ENCODE peak calls at places on chromosomes 4 and X, in five cellular contexts. K is cardiac muscle cell, M is tibial nerve, Y is sigmoid colon, S is hepatocyte. Q is an unnamed sample.

GRCh38 chr4:145176641-145177432 is 3.6 kb downstream of the OTUD4 start:
- DNase-seq in K (no peak), M (no peak), Y (no peak), S (no peak), Q (no peak)

GRCh38 chr4:6372649-6373525 is 99.5 kb downstream of the PPP2R2C start:
- DNase-seq in K (peak; percentile 45), M (no peak), Y (no peak), S (peak; percentile 35), Q (no peak)

GRCh38 chrX:69189972-69190371 is 24.7 kb upstream of the PJA1 start:
- DNase-seq in K (no peak), M (no peak), Y (no peak), S (peak; percentile 46), Q (no peak)

GRCh38 chrX:151984328-151984727 is 9.9 kb upstream of the GABRE start:
- DNase-seq in K (no peak), M (no peak), Y (no peak), S (no peak), Q (no peak)

GRCh38 chrX:119201570-119201969 is 34.5 kb upstream of the PGRMC1 start:
- DNase-seq in K (no peak), M (no peak), Y (no peak), S (no peak), Q (no peak)

GRCh38 chrX:22748093-22748999 is 251.4 kb upstream of the DDX53 start:
- DNase-seq in K (peak; percentile 95), M (no peak), Y (no peak), S (peak; percentile 72), Q (no peak)

GRCh38 chr4:159444668-159445067 is 341.8 kb downstream of the RAPGEF2 start:
- DNase-seq in K (no peak), M (no peak), Y (no peak), S (no peak), Q (no peak)

GRCh38 chrX:10240918-10241317 is 84.1 kb downstream of the CLCN4 start:
- DNase-seq in K (no peak), M (no peak), Y (peak; percentile 80), S (no peak), Q (no peak)

GRCh38 chr4:55409468-55410171 is 13.9 kb downstream of the TMEM165 start:
- DNase-seq in K (peak; percentile 21), M (no peak), Y (no peak), S (no peak), Q (no peak)

DNA sequence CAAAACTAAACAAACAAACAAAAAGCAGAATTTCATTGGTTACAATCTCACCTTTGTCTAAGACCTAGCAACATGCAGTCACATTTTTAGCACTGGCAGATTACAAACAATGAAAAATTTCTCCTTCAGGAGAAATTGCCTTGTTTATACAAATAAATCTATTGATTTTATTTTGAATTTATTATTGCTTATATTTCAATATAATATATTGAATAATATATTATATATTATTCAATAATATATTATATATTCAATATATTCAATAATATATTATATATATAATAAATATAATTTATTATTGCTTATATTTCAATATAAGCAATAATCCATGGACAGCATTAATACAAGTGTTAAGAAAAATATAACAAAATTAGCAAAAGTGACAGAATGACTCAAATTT is 131.7 kb downstream of the ADGRA3 start:
- DNase-seq in K (no peak), M (no peak), Y (no peak), S (no peak), Q (no peak)
- H3K4me1 ChIP-seq in K (no peaks in the 10 kb centered on the region), M (no peaks in the 10 kb centered on the region), Y (no peaks in the 10 kb centered on the region), S (no peaks in the 10 kb centered on the region), Q (no peaks in the 10 kb centered on the region)

GRCh38 chr4:185343726-185344581 is 51.8 kb downstream of the LRP2BP start:
- DNase-seq in K (no peak), M (peak; percentile 18), Y (peak; percentile 93), S (peak; percentile 10), Q (no peak)
- H3K4me3 ChIP-seq in K (no peak overlapping the region), M (no peak overlapping the region), Y (no peak overlapping the region), S (no peak overlapping the region), Q (no peak overlapping the region)

DNA sequence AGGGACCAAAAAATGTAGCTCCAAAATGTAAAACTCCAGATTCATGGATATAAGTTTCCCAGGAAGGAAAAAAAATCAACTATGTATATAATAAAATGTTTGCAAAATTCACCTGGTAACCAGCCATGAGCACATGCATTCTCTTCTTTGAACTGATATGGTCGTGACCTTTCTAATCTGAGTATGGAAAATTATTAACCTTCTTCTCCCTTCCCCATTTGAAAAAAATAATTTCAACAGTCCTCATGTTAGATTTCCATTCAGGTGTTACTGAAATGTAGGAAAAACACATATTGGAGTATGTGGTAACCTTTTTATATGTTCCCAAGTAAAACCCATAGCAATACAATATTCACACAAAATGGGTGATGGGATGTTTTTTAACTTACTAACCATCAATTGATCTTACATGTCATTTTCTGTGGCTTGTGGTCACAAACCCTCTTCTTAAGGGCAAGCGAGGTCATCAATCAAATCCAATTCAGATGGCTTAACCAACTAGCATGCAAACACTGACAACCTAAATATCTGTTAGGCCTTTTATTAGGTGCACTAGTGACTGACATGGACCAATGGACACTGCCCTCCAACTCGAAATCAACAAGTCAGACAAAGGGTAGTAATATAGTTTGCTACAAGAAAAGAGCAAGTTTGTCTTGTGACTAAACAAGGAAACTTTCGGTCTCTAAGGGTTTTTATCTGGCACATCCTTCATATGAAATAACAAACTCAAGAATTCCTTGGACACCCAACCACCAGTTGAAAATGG is 74.4 kb downstream of the CAMK2D start:
- DNase-seq in K (no peak), M (no peak), Y (no peak), S (no peak), Q (no peak)
- H3K27ac ChIP-seq in K (no peak overlapping the region), M (peak overlapping the region; percentile 6), Y (no peak overlapping the region), S (peak overlapping the region; percentile 39), Q (no peak overlapping the region)

DNA sequence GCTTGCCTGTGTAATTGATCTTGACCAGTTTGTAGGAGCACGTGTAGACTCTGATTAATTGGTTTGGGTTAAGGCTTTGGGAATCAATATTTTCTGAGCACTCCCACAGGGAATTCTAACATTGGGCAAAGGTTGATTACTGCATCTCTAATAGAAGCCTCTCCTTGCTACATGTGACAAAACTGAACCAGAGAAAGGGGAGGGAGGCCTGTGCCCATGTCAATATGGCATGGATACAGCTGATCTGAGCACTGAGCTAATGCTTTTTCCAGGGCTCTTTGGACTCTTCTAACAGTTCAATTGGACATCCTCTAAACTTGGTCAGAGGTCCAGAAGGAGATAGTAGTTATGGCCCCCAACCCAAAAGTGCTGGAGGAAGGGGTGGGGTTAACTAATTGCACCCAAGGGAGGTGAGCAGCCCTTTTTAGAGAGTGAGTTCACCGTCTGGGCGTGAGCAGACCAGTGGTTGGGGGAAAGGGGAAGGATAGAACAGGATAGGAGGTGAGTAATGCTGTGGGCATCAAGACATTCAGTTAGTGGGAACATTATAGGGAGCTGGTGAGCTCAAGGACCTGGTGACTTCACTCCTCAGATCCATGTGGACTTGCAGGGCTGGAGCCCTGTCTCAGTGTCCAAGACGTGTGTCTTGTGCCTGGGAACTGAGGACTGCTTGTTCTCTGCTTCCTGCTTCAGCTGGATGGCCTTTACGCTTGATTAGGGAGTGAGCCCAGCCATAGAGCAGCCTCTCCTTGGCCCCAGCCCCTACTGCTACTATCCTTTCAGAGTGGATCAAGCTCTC is 22.8 kb downstream of the MSN start:
- DNase-seq in K (no peak), M (no peak), Y (peak; percentile 72), S (no peak), Q (no peak)
- H3K4me1 ChIP-seq in K (no peaks in the 10 kb centered on the region), M (no peaks in the 10 kb centered on the region), Y (peaks cover 71% of the 10 kb centered on the region), S (no peaks in the 10 kb centered on the region), Q (peaks cover 57% of the 10 kb centered on the region)

DNA sequence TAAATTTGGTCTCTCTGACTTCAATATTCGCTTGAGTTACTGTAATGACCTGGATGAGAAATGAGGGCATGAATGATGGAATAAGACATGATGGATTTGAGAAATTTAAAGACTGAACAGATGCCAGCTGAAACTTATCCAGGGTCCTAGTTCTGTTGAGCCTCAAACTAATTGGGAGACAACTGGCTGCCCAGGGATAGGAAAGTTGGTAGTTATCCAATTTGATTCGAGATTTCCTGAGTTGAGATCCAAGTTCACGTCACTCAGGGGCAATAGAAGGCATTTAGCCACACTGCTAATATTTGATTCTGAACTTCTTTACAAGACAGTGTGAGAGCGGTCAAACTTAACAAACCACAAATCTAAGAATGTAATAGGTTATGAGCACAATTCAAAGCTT is 159.0 kb upstream of the CXCL13 start:
- DNase-seq in K (no peak), M (no peak), Y (no peak), S (no peak), Q (no peak)
- H3K4me3 ChIP-seq in K (no peak overlapping the region), M (no peak overlapping the region), Y (no peak overlapping the region), S (no peak overlapping the region), Q (no peak overlapping the region)

GRCh38 chr4:184481544-184481943 is 7.2 kb upstream of the IRF2 start:
- DNase-seq in K (no peak), M (no peak), Y (no peak), S (no peak), Q (no peak)

GRCh38 chr4:184475096-184475461 is 729 bp upstream of the IRF2 start:
- DNase-seq in K (peak; percentile 23), M (no peak), Y (peak; percentile 84), S (peak; percentile 65), Q (no peak)

GRCh38 chr4:184477201-184477999 is 3.0 kb upstream of the IRF2 start:
- DNase-seq in K (no peak), M (no peak), Y (no peak), S (peak; percentile 25), Q (no peak)

GRCh38 chr4:184476660-184477059 is 2.3 kb upstream of the IRF2 start:
- DNase-seq in K (no peak), M (no peak), Y (no peak), S (no peak), Q (no peak)

DNA sequence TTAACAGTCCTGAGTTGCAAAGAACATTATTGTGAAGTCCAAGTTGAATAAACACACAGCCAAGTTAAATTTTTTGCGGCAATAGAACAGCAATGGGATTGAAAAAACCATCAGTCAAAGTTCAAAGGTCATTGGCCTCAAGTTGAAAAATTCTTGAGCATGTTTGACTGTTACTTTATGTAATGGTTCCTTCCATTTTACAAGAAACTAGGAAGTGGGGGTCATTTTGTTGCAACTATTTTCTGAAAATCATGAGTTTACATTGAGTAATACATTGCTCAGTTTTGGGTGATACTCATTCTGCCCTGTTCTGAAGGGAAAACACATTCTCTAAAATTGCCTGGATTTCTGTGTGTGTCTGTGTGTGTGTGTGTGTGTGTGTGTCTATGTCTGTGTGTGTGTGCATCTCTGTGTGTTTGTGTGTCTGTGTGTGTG is 5.2 kb upstream of the IRF2 start:
- DNase-seq in K (no peak), M (no peak), Y (no peak), S (no peak), Q (no peak)
- H3K27ac ChIP-seq in K (no peak overlapping the region), M (peak overlapping the region; percentile 72), Y (no peak overlapping the region), S (no peak overlapping the region), Q (no peak overlapping the region)

GRCh38 chrX:40003982-40004535 is 93.7 kb downstream of the BCOR start:
- DNase-seq in K (no peak), M (no peak), Y (no peak), S (no peak), Q (no peak)
- H3K4me1 ChIP-seq in K (peaks cover 10% of the 10 kb centered on the region), M (no peaks in the 10 kb centered on the region), Y (peaks cover 20% of the 10 kb centered on the region), S (peaks cover 50% of the 10 kb centered on the region), Q (peaks cover 5% of the 10 kb centered on the region)

GRCh38 chr4:2843023-2843908 is at the start of gene ADD1:
- DNase-seq in K (peak; percentile 94), M (peak; percentile 87), Y (peak; percentile 96), S (peak; percentile 96), Q (peak; percentile 92)

GRCh38 chr4:2848449-2848848 is 4.8 kb downstream of the ADD1 start:
- DNase-seq in K (no peak), M (no peak), Y (no peak), S (no peak), Q (no peak)

GRCh38 chr4:2843909-2844584 is 403 bp downstream of the ADD1 start:
- DNase-seq in K (peak; percentile 78), M (no peak), Y (peak; percentile 82), S (peak; percentile 8), Q (no peak)

GRCh38 chr4:2847297-2847871 is 3.7 kb downstream of the ADD1 start:
- DNase-seq in K (no peak), M (no peak), Y (no peak), S (no peak), Q (no peak)

GRCh38 chr4:2846172-2846571 is 2.5 kb downstream of the ADD1 start:
- DNase-seq in K (no peak), M (no peak), Y (no peak), S (no peak), Q (no peak)
- H3K4me3 ChIP-seq in K (no peak overlapping the region), M (no peak overlapping the region), Y (no peak overlapping the region), S (no peak overlapping the region), Q (no peak overlapping the region)

Q was measured in effector memory CD4-positive, alpha-beta T cell.